ENCODE peak calls at places on chromosomes 12 and 14, in ten cellular contexts. J is IMR-90, P is gastrocnemius medialis, L is left ventricle myocardium inferior, Z is tibial artery, G is prostate gland, M is suprapubic skin, V is PC-3, A is GM23338, Y is sigmoid colon. W is an unnamed sample. For H3K36me3 and H3K4me1, the result is how much of the 10 kb centered on the place peaks cover.

GRCh38 chr12:124578854-124579253 is 11.4 kb upstream of the NCOR2 start:
- DNase-seq in J (no peak), P (no peak), L (no peak), Z (no peak), G (no peak), M (no peak), V (no peak), A (no peak), Y (no peak), W (no peak)

GRCh38 chr12:102781117-102781516 is 135.9 kb downstream of the PAH start:
- DNase-seq in J (no peak), P (no peak), L (no peak), Z (peak), G (no peak), M (no peak), V (no peak), A (no peak), Y (no peak), W (no peak)

GRCh38 chr12:24759155-24759554 is 189.7 kb downstream of the BCAT1 start:
- DNase-seq in J (peak), P (no peak), L (no peak), Z (no peak), G (no peak), M (no peak), V (no peak), A (no peak), Y (no peak), W (no peak)

GRCh38 chr12:67154876-67155275 is 114.3 kb upstream of the CAND1 start:
- DNase-seq in J (no peak), P (no peak), L (no peak), Z (no peak), G (no peak), M (no peak), V (no peak), A (no peak), Y (no peak), W (no peak)

GRCh38 chr12:19390208-19390607 is 49.1 kb upstream of the AEBP2 start:
- DNase-seq in J (peak), P (no peak), L (no peak), Z (no peak), G (no peak), M (no peak), V (peak), A (no peak), Y (no peak), W (no peak)

GRCh38 chr12:122174155-122174845 is at the start of gene IL31:
- DNase-seq in J (no peak), P (no peak), L (no peak), Z (no peak), G (no peak), M (no peak), V (no peak), A (no peak), Y (no peak), W (no peak)

GRCh38 chr14:23522643-23523198 is 28.8 kb downstream of the ZFHX2 start:
- DNase-seq in J (no peak), P (no peak), L (no peak), Z (no peak), G (no peak), M (no peak), V (no peak), A (no peak), Y (no peak), W (no peak)

GRCh38 chr12:630656-631632 is 32.3 kb downstream of the NINJ2 start:
- DNase-seq in J (no peak), P (no peak), L (peak), Z (peak), G (no peak), M (no peak), V (no peak), A (peak), Y (peak), W (peak)

GRCh38 chr12:74899031-74899829 is 310.4 kb downstream of the KCNC2 start:
- DNase-seq in J (no peak), P (no peak), L (no peak), Z (no peak), G (no peak), M (no peak), V (no peak), A (no peak), Y (no peak), W (no peak)

GRCh38 chr14:39038542-39038941 is 64.5 kb downstream of the SEC23A start:
- DNase-seq in J (no peak), P (no peak), L (no peak), Z (no peak), G (no peak), M (no peak), V (no peak), A (no peak), Y (no peak), W (no peak)

DNA sequence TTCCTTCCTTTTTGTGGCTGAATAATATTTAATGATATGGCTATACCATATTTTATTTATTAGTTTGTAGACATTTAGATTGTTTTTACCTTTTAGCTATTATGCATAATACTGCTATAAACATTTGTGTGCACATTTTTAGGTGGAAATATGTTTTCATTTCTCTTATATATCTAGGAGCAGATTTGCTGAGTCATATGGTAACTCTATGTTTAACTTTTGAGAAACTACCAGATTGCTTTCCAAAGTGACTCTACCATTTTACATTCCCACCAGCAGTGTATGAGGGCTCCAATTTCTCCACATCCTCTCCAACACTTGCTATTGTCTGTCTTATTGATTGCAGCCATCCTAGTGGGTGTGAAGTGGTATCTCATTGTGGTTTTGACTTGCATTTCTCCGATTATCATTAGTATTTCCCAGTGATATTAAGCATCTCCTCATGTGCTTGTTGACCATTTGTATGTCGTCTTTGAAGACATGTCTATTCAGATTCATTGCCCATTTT is 160.2 kb downstream of the KICS2 start:
- DNase-seq in J (peak), P (no peak), L (no peak), Z (no peak), G (no peak), M (no peak), V (no peak), A (no peak), Y (no peak), W (no peak)
- H3K36me3 ChIP-seq in J (under half), P (under half), L (under half), Z (under half), G (under half), M (under half), V (under half), A (under half), Y (under half), W (under half)

GRCh38 chr12:92365333-92365732 is 219.7 kb upstream of the BTG1 start:
- DNase-seq in J (no peak), P (no peak), L (no peak), Z (no peak), G (no peak), M (no peak), V (no peak), A (no peak), Y (no peak), W (no peak)
- H3K4me1 ChIP-seq in J (under half), P (under half), L (under half), Z (under half), G (under half), M (under half), V (under half), A (under half), Y (under half), W (under half)

DNA sequence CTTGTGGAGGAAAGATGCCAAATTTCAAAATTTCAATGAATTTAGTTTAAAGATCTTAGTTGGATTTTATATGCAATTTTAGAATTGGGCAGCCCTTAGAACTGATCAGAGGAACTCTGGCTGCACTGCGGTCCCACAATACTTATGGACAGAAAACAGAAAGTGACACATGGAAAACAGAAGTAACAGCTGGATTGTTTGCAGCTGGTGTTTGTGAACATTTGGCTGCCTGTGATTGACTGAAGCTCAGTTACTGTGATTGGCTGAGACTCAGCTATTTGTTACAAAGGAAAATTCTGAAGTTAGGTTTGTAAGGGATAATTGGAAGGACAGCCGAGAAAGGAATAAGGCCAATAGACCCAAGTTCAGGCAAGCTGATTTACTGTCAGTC is 10.0 kb upstream of the KRT86 start:
- DNase-seq in J (no peak), P (no peak), L (no peak), Z (no peak), G (no peak), M (no peak), V (no peak), A (no peak), Y (peak), W (no peak)
- TF ChIP-seq CTCF in J (no peak), P (no peak), L (no peak), Z (no peak), G (no peak), M (no peak), V (no peak), A (no peak), Y (no peak), W (no peak)

DNA sequence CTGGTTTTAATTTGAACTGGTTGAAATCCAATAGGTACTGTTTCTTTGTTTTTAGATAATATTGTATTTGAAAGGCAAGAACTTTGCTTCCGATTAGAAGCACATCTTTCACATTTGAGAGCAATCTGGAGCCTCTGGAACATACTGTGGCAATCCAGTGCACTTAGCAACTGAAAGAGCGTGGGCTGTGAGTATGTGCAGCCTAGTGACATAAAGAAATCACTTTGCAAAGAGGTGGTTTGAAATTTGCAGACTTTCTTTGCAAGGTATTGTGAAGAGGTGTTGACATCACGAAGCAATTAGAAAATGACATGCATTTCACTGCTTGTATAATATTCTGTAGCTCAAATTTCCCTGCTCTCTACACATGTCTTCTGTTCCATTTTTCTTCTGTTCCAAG is 23.5 kb upstream of the CFAP54 start:
- DNase-seq in J (no peak), P (no peak), L (no peak), Z (no peak), G (no peak), M (no peak), V (no peak), A (no peak), Y (no peak), W (no peak)
- H3K36me3 ChIP-seq in J (under half), P (under half), L (under half), Z (under half), G (under half), M (under half), V (under half), A (under half), Y (under half), W (under half)

DNA sequence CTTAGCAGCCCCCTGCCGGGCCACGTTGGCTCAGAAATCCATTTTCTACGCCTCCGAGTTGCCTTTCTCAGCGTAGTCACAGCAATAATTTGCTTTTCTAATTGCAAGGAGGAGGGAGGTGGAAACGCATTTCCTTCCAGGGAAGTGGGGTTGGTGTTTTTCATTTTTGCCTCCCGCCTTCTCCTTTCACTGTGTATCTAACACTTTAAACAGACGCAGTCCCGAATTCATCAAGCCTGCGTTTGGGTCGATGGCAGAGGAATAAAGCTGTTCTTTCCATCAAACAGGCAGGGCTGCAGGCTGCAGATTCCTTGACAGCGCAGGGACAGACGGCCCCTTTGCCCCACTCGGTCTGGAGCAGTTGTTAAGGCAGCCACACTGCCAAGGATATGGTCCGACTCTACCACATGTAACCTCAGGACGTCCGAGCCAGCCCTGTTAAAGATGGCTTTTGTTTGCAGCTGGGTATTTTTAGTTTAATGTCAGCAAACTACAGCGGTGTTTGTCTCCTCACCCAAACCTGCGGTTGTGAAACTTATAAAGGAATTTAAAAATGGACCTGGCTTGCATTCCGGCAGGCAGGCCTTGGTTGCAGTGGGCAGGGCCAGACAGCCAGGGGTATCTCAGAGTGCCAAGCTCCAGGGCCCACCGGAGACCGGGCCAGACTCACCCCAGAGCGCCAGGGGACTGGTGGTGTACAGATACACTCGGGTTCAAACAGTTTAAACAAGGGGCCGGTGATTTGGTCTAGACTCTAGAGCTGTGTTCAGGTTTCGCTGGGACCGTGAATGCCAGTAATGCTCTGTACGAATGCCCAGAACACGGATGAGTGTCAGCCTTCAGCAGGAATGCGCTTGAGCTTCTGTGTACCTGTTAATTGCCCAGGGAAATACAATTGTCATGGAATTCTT is 2.2 kb downstream of the CHST11 start:
- DNase-seq in J (no peak), P (no peak), L (peak), Z (peak), G (peak), M (no peak), V (no peak), A (peak), Y (no peak), W (no peak)
- H3K4me1 ChIP-seq in J (under half), P (under half), L (half or more), Z (under half), G (under half), M (under half), V (under half), A (under half), Y (under half), W (under half)

DNA sequence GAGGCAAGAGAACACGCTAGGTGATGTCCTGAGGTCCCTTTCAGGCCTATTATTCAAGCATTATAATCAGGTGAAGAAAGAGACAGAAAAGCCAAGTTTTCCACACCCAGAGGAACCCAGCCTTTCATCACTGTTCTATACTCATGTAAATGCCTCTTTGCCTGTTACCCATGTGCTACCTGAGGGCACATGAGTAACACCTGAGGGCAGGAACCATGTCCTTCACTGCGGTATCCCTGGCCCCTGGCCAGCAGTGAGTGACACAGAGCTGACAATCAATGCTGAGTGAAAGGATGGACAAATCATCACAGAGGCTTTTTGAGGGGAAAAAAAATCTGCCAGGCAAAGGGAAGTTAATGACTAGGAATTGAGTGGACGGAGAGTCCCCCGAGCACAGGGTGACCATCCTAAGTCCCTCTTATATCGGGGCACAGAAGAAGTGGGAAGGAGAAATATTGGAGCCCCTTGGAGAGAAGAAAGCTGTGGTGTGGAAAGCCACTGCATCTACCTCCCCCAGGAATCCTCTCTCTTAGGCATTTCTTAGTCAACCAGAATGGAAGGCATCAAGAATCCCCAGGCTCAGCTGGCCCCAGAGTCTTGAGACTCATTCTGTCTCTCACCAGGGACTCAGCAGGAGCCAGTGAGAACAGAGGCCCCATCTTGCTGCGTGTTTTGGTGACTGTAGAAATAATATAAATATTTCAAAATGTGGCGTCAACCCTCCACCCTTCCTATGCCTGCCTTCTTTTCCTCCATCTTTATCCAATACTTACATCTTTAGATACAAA is 212.9 kb downstream of the DPF3 start:
- DNase-seq in J (no peak), P (no peak), L (no peak), Z (no peak), G (no peak), M (no peak), V (peak), A (no peak), Y (no peak), W (no peak)
- TF ChIP-seq CTCF in J (no peak), P (no peak), L (no peak), Z (no peak), G (no peak), M (no peak), V (no peak), A (no peak), Y (no peak), W (no peak)

DNA sequence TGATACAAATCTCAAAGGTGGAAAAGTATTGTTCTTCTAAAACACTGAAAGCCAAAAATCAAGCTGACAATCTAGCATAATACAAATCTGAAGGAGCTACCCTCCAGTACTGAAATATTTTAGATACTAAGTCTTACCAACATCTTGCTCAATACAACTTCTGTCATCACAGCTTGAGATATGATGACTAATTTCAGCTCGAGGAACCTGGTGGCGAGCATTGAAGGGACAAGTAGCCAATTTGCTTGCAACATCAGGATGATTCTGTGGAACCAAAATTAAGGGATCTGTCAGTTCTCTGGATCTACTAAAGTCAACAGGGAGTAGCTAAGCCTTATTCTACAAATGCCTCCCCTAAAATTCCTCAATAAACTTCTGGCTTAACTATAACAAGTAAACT is 10.4 kb downstream of the GTSF1 start:
- DNase-seq in J (peak), P (peak), L (peak), Z (peak), G (no peak), M (no peak), V (peak), A (no peak), Y (peak), W (no peak)
- H3K36me3 ChIP-seq in J (under half), P (under half), L (under half), Z (under half), G (under half), M (under half), V (under half), A (under half), Y (under half), W (under half)

GRCh38 chr14:32022525-32022924 is 54.6 kb upstream of the ARHGAP5 start:
- DNase-seq in J (no peak), P (no peak), L (no peak), Z (no peak), G (no peak), M (no peak), V (no peak), A (no peak), Y (no peak), W (no peak)
- H3K4me1 ChIP-seq in J (under half), P (under half), L (under half), Z (under half), G (under half), M (under half), V (under half), A (under half), Y (under half), W (under half)

GRCh38 chr14:72471346-72471745 is 422.6 kb downstream of the DPF3 start:
- DNase-seq in J (peak), P (no peak), L (no peak), Z (no peak), G (no peak), M (no peak), V (peak), A (no peak), Y (no peak), W (no peak)

GRCh38 chr14:72476657-72477499 is 417.0 kb downstream of the DPF3 start:
- DNase-seq in J (peak), P (no peak), L (peak), Z (no peak), G (no peak), M (no peak), V (no peak), A (peak), Y (no peak), W (no peak)

GRCh38 chr14:72478397-72479025 is 415.4 kb downstream of the DPF3 start:
- DNase-seq in J (no peak), P (no peak), L (no peak), Z (no peak), G (no peak), M (no peak), V (no peak), A (no peak), Y (no peak), W (no peak)

GRCh38 chr14:72472845-72473244 is 421.1 kb downstream of the DPF3 start:
- DNase-seq in J (peak), P (no peak), L (no peak), Z (no peak), G (no peak), M (no peak), V (peak), A (peak), Y (no peak), W (no peak)
- TF ChIP-seq CTCF in J (no peak), P (no peak), L (no peak), Z (no peak), G (no peak), M (no peak), V (peak), A (peak), Y (no peak), W (no peak)

W was measured in kidney.